ENCODE peak calls at places on chromosome 5, in five cellular contexts. K is aorta, U is heart left ventricle, X is neural progenitor cell, R is neuronal stem cell. S is an unnamed sample. For H3K36me3 and H3K4me1, the result is how much of the 10 kb centered on the place peaks cover.

GRCh38 chr5:78004559-78004958 is 228.4 kb upstream of the TBCA start:
- DNase-seq in R (no peak), U (no peak), X (no peak), K (no peak), S (no peak)

GRCh38 chr5:148996270-148996669 is 66.6 kb downstream of the SH3TC2 start:
- DNase-seq in K (no peak), U (no peak), R (no peak), X (no peak), S (no peak)

GRCh38 chr5:110909950-110910349 is 161.6 kb upstream of the TSLP start:
- DNase-seq in R (no peak), U (no peak), X (no peak), K (no peak), S (no peak)

GRCh38 chr5:124748687-124749594 is 2.5 kb upstream of the ZNF608 start:
- DNase-seq in R (peak), K (no peak), U (peak), X (peak), S (peak)

GRCh38 chr5:133440467-133441115 is 171.8 kb downstream of the FSTL4 start:
- DNase-seq in X (no peak), K (no peak), U (peak), R (no peak), S (no peak)

GRCh38 chr5:80686757-80687156 is 32.0 kb upstream of the DHFR start:
- DNase-seq in K (no peak), U (no peak), R (no peak), X (no peak), S (no peak)

GRCh38 chr5:95086932-95087818 is 197.7 kb downstream of the MCTP1 start:
- DNase-seq in X (no peak), K (no peak), R (no peak), U (no peak), S (no peak)

GRCh38 chr5:120160120-120160895 is 303.8 kb upstream of the PRR16 start:
- DNase-seq in X (no peak), U (no peak), K (no peak), R (no peak), S (no peak)

GRCh38 chr5:168746893-168747640 is 167.9 kb upstream of the PANK3 start:
- DNase-seq in X (no peak), K (no peak), R (no peak), U (no peak), S (no peak)

GRCh38 chr5:65611524-65611923 is 12.6 kb downstream of the TRIM23 start:
- DNase-seq in X (no peak), U (no peak), R (no peak), K (no peak), S (no peak)

GRCh38 chr5:36855141-36855495 is 21.5 kb upstream of the NIPBL start:
- DNase-seq in U (no peak), K (no peak), X (no peak), R (no peak), S (no peak)

GRCh38 chr5:10023494-10023893 is 226.2 kb downstream of the ATPSCKMT start:
- DNase-seq in X (no peak), K (no peak), U (no peak), R (no peak), S (no peak)

GRCh38 chr5:156094001-156094400 is 233.0 kb upstream of the SGCD start:
- DNase-seq in X (peak), U (peak), K (no peak), R (peak), S (no peak)

GRCh38 chr5:81397169-81397568 is 3.2 kb upstream of the ACOT12 start:
- DNase-seq in K (no peak), R (no peak), X (no peak), U (peak), S (no peak)

GRCh38 chr5:171336486-171337206 is 27.6 kb downstream of the TLX3 start:
- DNase-seq in X (peak), K (no peak), U (no peak), R (no peak), S (no peak)

GRCh38 chr5:112921031-112921832 is 795 bp downstream of the REEP5 start:
- DNase-seq in R (peak), U (peak), X (peak), K (peak), S (peak)

GRCh38 chr5:93800988-93801811 is 59.8 kb upstream of the POU5F2 start:
- DNase-seq in R (peak), K (no peak), X (peak), U (no peak), S (no peak)

GRCh38 chr5:127353761-127354160 is 63.2 kb downstream of the MEGF10 start:
- DNase-seq in K (no peak), R (no peak), X (no peak), U (no peak), S (no peak)

GRCh38 chr5:78326930-78327329 is 32.4 kb upstream of the AP3B1 start:
- DNase-seq in K (no peak), R (no peak), X (no peak), U (no peak), S (no peak)

GRCh38 chr5:32193591-32193990 is 19.5 kb upstream of the GOLPH3 start:
- DNase-seq in X (no peak), U (peak), R (no peak), K (peak), S (peak)

GRCh38 chr5:127290019-127290945 is at the start of gene MEGF10:
- DNase-seq in U (peak), R (peak), X (peak), K (peak), S (peak)

GRCh38 chr5:44536650-44537260 is 147.5 kb upstream of the FGF10 start:
- DNase-seq in U (no peak), R (peak), K (no peak), X (peak), S (no peak)

GRCh38 chr5:63053019-63053638 is 474.5 kb downstream of the LRRC70 start:
- DNase-seq in R (no peak), K (no peak), X (no peak), U (peak), S (no peak)

GRCh38 chr5:149422429-149423286 is 43.6 kb upstream of the IL17B start:
- DNase-seq in X (peak), K (peak), R (no peak), U (peak), S (no peak)

GRCh38 chr5:5560016-5560415 is 137.5 kb downstream of the ICE1 start:
- DNase-seq in R (no peak), U (no peak), X (no peak), K (no peak), S (no peak)

GRCh38 chr5:129905467-129906176 is 1.4 kb downstream of the CHSY3 start:
- DNase-seq in R (peak), U (peak), K (peak), X (peak), S (no peak)

GRCh38 chr5:73797142-73797530 is 171.1 kb downstream of the ARHGEF28 start:
- DNase-seq in X (no peak), R (no peak), K (no peak), U (no peak), S (no peak)

GRCh38 chr5:1765141-1765879 is 34.3 kb downstream of the MRPL36 start:
- DNase-seq in R (no peak), U (no peak), K (peak), X (no peak), S (no peak)

GRCh38 chr5:171706736-171707440 is 78.7 kb upstream of the SMIM23 start:
- DNase-seq in X (no peak), R (no peak), U (no peak), K (no peak), S (no peak)

GRCh38 chr5:32791536-32792240 is 80.6 kb downstream of the NPR3 start:
- DNase-seq in R (no peak), X (no peak), K (no peak), U (no peak), S (no peak)

GRCh38 chr5:52727568-52727967 is 60.1 kb upstream of the ITGA1 start:
- DNase-seq in X (no peak), K (no peak), R (no peak), U (no peak), S (no peak)

GRCh38 chr5:17991775-17992174 is 357.5 kb downstream of the TAF11L14 start:
- DNase-seq in U (no peak), X (no peak), K (no peak), R (no peak), S (no peak)

GRCh38 chr5:128537999-128538248 is at the start of gene FBN2:
- DNase-seq in U (no peak), R (no peak), K (no peak), X (no peak), S (no peak)

GRCh38 chr5:375336-375920 is 53.9 kb downstream of the AHRR start:
- DNase-seq in K (peak), X (no peak), R (no peak), U (no peak), S (peak)

GRCh38 chr5:76622973-76623596 is at the start of gene F2RL2:
- DNase-seq in X (peak), R (peak), U (peak), K (no peak), S (no peak)

GRCh38 chr5:10639846-10640368 is 76.0 kb downstream of the ANKRD33B start:
- DNase-seq in R (no peak), X (no peak), K (no peak), U (no peak), S (no peak)

GRCh38 chr5:5546408-5546807 is 123.9 kb downstream of the ICE1 start:
- DNase-seq in U (no peak), R (no peak), X (no peak), K (no peak), S (no peak)

GRCh38 chr5:139646912-139647391 is 1.2 kb upstream of the CXXC5 start:
- DNase-seq in U (peak), R (no peak), X (peak), K (peak), S (peak)

GRCh38 chr5:116084231-116084630 is 594 bp upstream of the COMMD10 start:
- DNase-seq in R (no peak), X (peak), U (no peak), K (no peak), S (no peak)

GRCh38 chr5:10975915-10976314 is 214.9 kb upstream of the DAP start:
- DNase-seq in K (no peak), X (no peak), U (no peak), R (no peak), S (no peak)

GRCh38 chr5:6755941-6756340 is 42.7 kb downstream of the TENT4A start:
- DNase-seq in U (no peak), X (no peak), K (no peak), R (no peak), S (peak)

GRCh38 chr5:6753851-6754250 is 40.6 kb downstream of the TENT4A start:
- DNase-seq in X (no peak), U (peak), K (no peak), R (no peak), S (peak)

GRCh38 chr5:6755519-6755918 is 42.3 kb downstream of the TENT4A start:
- DNase-seq in U (peak), X (no peak), R (no peak), K (no peak), S (peak)

GRCh38 chr5:6752782-6753181 is 39.5 kb downstream of the TENT4A start:
- DNase-seq in R (no peak), K (no peak), X (no peak), U (no peak), S (peak)

GRCh38 chr5:6754766-6755165 is 41.5 kb downstream of the TENT4A start:
- DNase-seq in U (peak), X (no peak), K (no peak), R (no peak), S (peak)
- H3K36me3 ChIP-seq in U (half or more), X (under half), K (under half), R (under half), S (half or more)

GRCh38 chr5:61624553-61624952 is 292.5 kb downstream of the ZSWIM6 start:
- DNase-seq in R (no peak), X (no peak), K (no peak), U (no peak), S (no peak)

GRCh38 chr5:61626639-61627282 is 294.7 kb downstream of the ZSWIM6 start:
- DNase-seq in X (no peak), K (no peak), U (no peak), R (no peak), S (no peak)

GRCh38 chr5:61624966-61625681 is 293.1 kb downstream of the ZSWIM6 start:
- DNase-seq in X (no peak), R (no peak), K (no peak), U (no peak), S (no peak)

GRCh38 chr5:61623401-61624069 is 291.5 kb downstream of the ZSWIM6 start:
- DNase-seq in U (no peak), K (no peak), X (peak), R (peak), S (no peak)

GRCh38 chr5:61625682-61626620 is 293.9 kb downstream of the ZSWIM6 start:
- DNase-seq in X (peak), U (peak), K (peak), R (peak), S (peak)
- H3K4me3 ChIP-seq in X (peak), U (peak), K (peak), R (no peak), S (peak)

DNA sequence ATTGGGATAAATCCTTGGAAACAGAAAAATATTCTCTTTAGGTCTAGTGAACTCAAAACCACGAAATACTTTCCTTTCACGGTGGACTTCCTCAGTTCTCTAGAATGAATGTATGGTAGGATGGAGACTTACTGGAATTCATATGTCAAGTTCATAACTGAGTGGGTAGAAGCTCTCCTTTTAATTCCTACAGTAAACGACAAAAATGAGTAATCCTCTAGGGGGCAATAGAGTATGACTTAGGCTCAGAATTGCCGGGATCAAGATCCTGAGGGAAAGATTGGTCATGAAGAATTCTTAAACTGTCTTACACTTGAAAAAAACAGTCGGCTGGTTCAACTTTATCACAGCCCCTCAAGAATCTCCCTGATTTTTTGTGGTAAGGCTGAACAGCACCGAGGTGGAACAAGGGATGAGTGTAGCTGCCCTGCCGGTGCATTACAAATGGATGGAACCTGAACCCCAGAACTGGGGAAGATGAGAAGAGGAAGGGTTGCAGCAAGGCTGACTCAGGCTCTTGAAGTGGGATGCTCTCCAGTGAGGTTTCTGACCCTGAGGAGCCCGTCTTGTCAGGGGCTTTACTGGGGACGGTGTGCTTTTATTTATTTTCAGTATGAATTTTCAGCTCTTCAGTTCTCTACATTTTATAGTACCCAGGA is 14.0 kb upstream of the LOX start:
- DNase-seq in U (no peak), X (peak), K (no peak), R (peak), S (no peak)
- H3K4me1 ChIP-seq in U (under half), X (under half), K (under half), R (under half), S (under half)

GRCh38 chr5:147616401-147616800 is 106.5 kb upstream of the DPYSL3 start:
- DNase-seq in K (no peak), U (no peak), X (no peak), R (no peak), S (no peak)
- H3K36me3 ChIP-seq in K (under half), U (under half), X (under half), R (under half), S (under half)

GRCh38 chr5:150946351-150946905 is 41.6 kb upstream of the ZNF300 start:
- DNase-seq in R (no peak), K (peak), X (no peak), U (peak), S (peak)
- H3K4me3 ChIP-seq in R (no peak), K (peak), X (no peak), U (peak), S (peak)

GRCh38 chr5:179778591-179778990 is 15.2 kb upstream of the LTC4S start:
- DNase-seq in X (no peak), R (no peak), K (no peak), U (no peak), S (no peak)
- H3K4me1 ChIP-seq in X (under half), R (under half), K (under half), U (under half), S (under half)